ENCODE peak calls at places on chromosomes 1 and 21, in eight cellular contexts. One of them, this sample, is unnamed.

GRCh38 chr1:150415800-150416199 is 51.9 kb downstream of the RPRD2 start:
- DNase-seq in neuronal stem cell: no peak
- DNase-seq in IMR-90: no peak
- DNase-seq in cardiac muscle cell: no peak
- DNase-seq in lower lobe of right lung: no peak
- DNase-seq in astrocyte of the spinal cord: no peak
- DNase-seq in SJSA1: no peak
- DNase-seq in stomach: no peak
- DNase-seq in this sample: no peak

GRCh38 chr21:29834617-29835016 is 105.2 kb downstream of the GRIK1 start:
- DNase-seq in neuronal stem cell: no peak
- DNase-seq in IMR-90: no peak
- DNase-seq in cardiac muscle cell: no peak
- DNase-seq in lower lobe of right lung: no peak
- DNase-seq in astrocyte of the spinal cord: no peak
- DNase-seq in SJSA1: no peak
- DNase-seq in stomach: no peak
- DNase-seq in this sample: no peak

GRCh38 chr1:31712625-31713024 is 8.8 kb upstream of the COL16A1 start:
- DNase-seq in neuronal stem cell: no peak
- DNase-seq in IMR-90: peak; percentile 86
- DNase-seq in cardiac muscle cell: peak; percentile 49
- DNase-seq in lower lobe of right lung: no peak
- DNase-seq in astrocyte of the spinal cord: peak; percentile 81
- DNase-seq in SJSA1: peak; percentile 98
- DNase-seq in stomach: peak; percentile 73
- DNase-seq in this sample: no peak

GRCh38 chr21:45104560-45104959 is 30.2 kb downstream of the ADARB1 start:
- DNase-seq in neuronal stem cell: no peak
- DNase-seq in IMR-90: no peak
- DNase-seq in cardiac muscle cell: no peak
- DNase-seq in lower lobe of right lung: no peak
- DNase-seq in astrocyte of the spinal cord: no peak
- DNase-seq in SJSA1: peak; percentile 62
- DNase-seq in stomach: peak; percentile 78
- DNase-seq in this sample: no peak

GRCh38 chr1:10339815-10340214 is 59.0 kb upstream of the PGD start:
- DNase-seq in neuronal stem cell: peak; percentile 37
- DNase-seq in IMR-90: peak; percentile 62
- DNase-seq in cardiac muscle cell: peak; percentile 58
- DNase-seq in lower lobe of right lung: no peak
- DNase-seq in astrocyte of the spinal cord: peak; percentile 74
- DNase-seq in SJSA1: peak; percentile 58
- DNase-seq in stomach: peak; percentile 32
- DNase-seq in this sample: no peak

GRCh38 chr1:41878495-41878894 is 40.2 kb downstream of the HIVEP3 start:
- DNase-seq in neuronal stem cell: no peak
- DNase-seq in IMR-90: no peak
- DNase-seq in cardiac muscle cell: no peak
- DNase-seq in lower lobe of right lung: no peak
- DNase-seq in astrocyte of the spinal cord: no peak
- DNase-seq in SJSA1: no peak
- DNase-seq in stomach: no peak
- DNase-seq in this sample: no peak

GRCh38 chr1:225299624-225300023 is 128.2 kb downstream of the LBR start:
- DNase-seq in neuronal stem cell: no peak
- DNase-seq in IMR-90: peak; percentile 3
- DNase-seq in cardiac muscle cell: no peak
- DNase-seq in lower lobe of right lung: no peak
- DNase-seq in astrocyte of the spinal cord: peak; percentile 3
- DNase-seq in SJSA1: no peak
- DNase-seq in stomach: no peak
- DNase-seq in this sample: no peak

GRCh38 chr1:237799762-237800474 is 90.8 kb downstream of the ZP4 start:
- DNase-seq in neuronal stem cell: no peak
- DNase-seq in IMR-90: peak; percentile 4
- DNase-seq in cardiac muscle cell: peak; percentile 61
- DNase-seq in lower lobe of right lung: no peak
- DNase-seq in astrocyte of the spinal cord: no peak
- DNase-seq in SJSA1: peak; percentile 39
- DNase-seq in stomach: peak; percentile 77
- DNase-seq in this sample: peak; percentile 1

GRCh38 chr1:116825400-116825734 is 71.1 kb downstream of the CD2 start:
- DNase-seq in neuronal stem cell: no peak
- DNase-seq in IMR-90: no peak
- DNase-seq in cardiac muscle cell: peak; percentile 32
- DNase-seq in lower lobe of right lung: no peak
- DNase-seq in astrocyte of the spinal cord: no peak
- DNase-seq in SJSA1: no peak
- DNase-seq in stomach: no peak
- DNase-seq in this sample: no peak

GRCh38 chr1:177627148-177627910 is 342.5 kb downstream of the SEC16B start:
- DNase-seq in neuronal stem cell: no peak
- DNase-seq in IMR-90: no peak
- DNase-seq in cardiac muscle cell: no peak
- DNase-seq in lower lobe of right lung: no peak
- DNase-seq in astrocyte of the spinal cord: no peak
- DNase-seq in SJSA1: no peak
- DNase-seq in stomach: no peak
- DNase-seq in this sample: no peak

GRCh38 chr1:219834247-219834917 is 94.0 kb downstream of the SLC30A10 start:
- DNase-seq in neuronal stem cell: no peak
- DNase-seq in IMR-90: no peak
- DNase-seq in cardiac muscle cell: no peak
- DNase-seq in lower lobe of right lung: no peak
- DNase-seq in astrocyte of the spinal cord: no peak
- DNase-seq in SJSA1: no peak
- DNase-seq in stomach: no peak
- DNase-seq in this sample: no peak

GRCh38 chr1:108559215-108560142 is at the start of gene EEIG2:
- DNase-seq in neuronal stem cell: peak; percentile 83
- DNase-seq in IMR-90: peak; percentile 82
- DNase-seq in cardiac muscle cell: peak; percentile 89
- DNase-seq in lower lobe of right lung: peak; percentile 90
- DNase-seq in astrocyte of the spinal cord: peak; percentile 90
- DNase-seq in SJSA1: peak; percentile 89
- DNase-seq in stomach: peak; percentile 87
- DNase-seq in this sample: peak; percentile 83

GRCh38 chr1:108560143-108560429 is 186 bp downstream of the EEIG2 start:
- DNase-seq in neuronal stem cell: no peak
- DNase-seq in IMR-90: no peak
- DNase-seq in cardiac muscle cell: no peak
- DNase-seq in lower lobe of right lung: no peak
- DNase-seq in astrocyte of the spinal cord: no peak
- DNase-seq in SJSA1: no peak
- DNase-seq in stomach: no peak
- DNase-seq in this sample: no peak

GRCh38 chr1:108560430-108561144 is 687 bp downstream of the EEIG2 start:
- DNase-seq in neuronal stem cell: no peak
- DNase-seq in IMR-90: peak; percentile 51
- DNase-seq in cardiac muscle cell: peak; percentile 59
- DNase-seq in lower lobe of right lung: peak; percentile 61
- DNase-seq in astrocyte of the spinal cord: peak; percentile 67
- DNase-seq in SJSA1: peak; percentile 64
- DNase-seq in stomach: peak; percentile 44
- DNase-seq in this sample: peak; percentile 67

GRCh38 chr1:108561731-108562326 is 1.9 kb downstream of the EEIG2 start:
- DNase-seq in neuronal stem cell: no peak
- DNase-seq in IMR-90: no peak
- DNase-seq in cardiac muscle cell: peak; percentile 53
- DNase-seq in lower lobe of right lung: peak; percentile 88
- DNase-seq in astrocyte of the spinal cord: no peak
- DNase-seq in SJSA1: no peak
- DNase-seq in stomach: peak; percentile 74
- DNase-seq in this sample: peak; percentile 91

GRCh38 chr1:108561145-108561458 is 1.2 kb downstream of the EEIG2 start:
- DNase-seq in neuronal stem cell: no peak
- DNase-seq in IMR-90: no peak
- DNase-seq in cardiac muscle cell: no peak
- DNase-seq in lower lobe of right lung: no peak
- DNase-seq in astrocyte of the spinal cord: no peak
- DNase-seq in SJSA1: no peak
- DNase-seq in stomach: no peak
- DNase-seq in this sample: no peak
- H3K4me3 ChIP-seq in neuronal stem cell: peak overlapping the region; percentile 70
- H3K4me3 ChIP-seq in IMR-90: peak overlapping the region; percentile 82
- H3K4me3 ChIP-seq in cardiac muscle cell: peak overlapping the region; percentile 96
- H3K4me3 ChIP-seq in lower lobe of right lung: peak overlapping the region; percentile 74
- H3K4me3 ChIP-seq in astrocyte of the spinal cord: peak overlapping the region; percentile 75
- H3K4me3 ChIP-seq in SJSA1: peak overlapping the region; percentile 66
- H3K4me3 ChIP-seq in stomach: peak overlapping the region; percentile 61
- H3K4me3 ChIP-seq in this sample: peak overlapping the region; percentile 94

DNA sequence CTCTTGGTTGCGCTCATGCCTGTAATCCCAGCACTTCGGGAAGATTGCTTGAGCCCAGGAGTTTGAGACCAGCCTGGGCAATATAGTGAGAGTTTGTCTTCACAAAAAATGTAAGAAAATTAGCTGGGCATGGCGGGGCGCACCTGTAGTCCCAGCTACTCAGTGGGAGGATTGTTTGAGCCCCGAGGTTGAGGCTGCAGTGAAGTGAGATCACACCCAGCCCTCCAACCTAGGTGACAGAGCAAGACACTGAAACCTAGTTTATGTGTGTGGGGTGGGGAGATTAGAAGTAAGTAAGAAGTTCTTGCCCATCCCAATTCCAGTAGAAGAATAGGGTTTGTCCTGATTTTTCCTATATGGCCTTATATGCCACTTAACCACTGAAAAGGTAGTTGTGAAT is 2.0 kb downstream of the RPL5 start:
- DNase-seq in neuronal stem cell: no peak
- DNase-seq in IMR-90: no peak
- DNase-seq in cardiac muscle cell: no peak
- DNase-seq in lower lobe of right lung: no peak
- DNase-seq in astrocyte of the spinal cord: no peak
- DNase-seq in SJSA1: no peak
- DNase-seq in stomach: no peak
- DNase-seq in this sample: no peak
- H3K4me3 ChIP-seq in neuronal stem cell: peak overlapping the region; percentile 92
- H3K4me3 ChIP-seq in IMR-90: no peak overlapping the region
- H3K4me3 ChIP-seq in cardiac muscle cell: peak overlapping the region; percentile 95
- H3K4me3 ChIP-seq in lower lobe of right lung: peak overlapping the region; percentile 88
- H3K4me3 ChIP-seq in astrocyte of the spinal cord: peak overlapping the region; percentile 100
- H3K4me3 ChIP-seq in SJSA1: peak overlapping the region; percentile 92
- H3K4me3 ChIP-seq in stomach: peak overlapping the region; percentile 87
- H3K4me3 ChIP-seq in this sample: peak overlapping the region; percentile 96

GRCh38 chr1:246925997-246926626 is 5.6 kb downstream of the AHCTF1 start:
- DNase-seq in neuronal stem cell: no peak
- DNase-seq in IMR-90: no peak
- DNase-seq in cardiac muscle cell: no peak
- DNase-seq in lower lobe of right lung: no peak
- DNase-seq in astrocyte of the spinal cord: no peak
- DNase-seq in SJSA1: no peak
- DNase-seq in stomach: no peak
- DNase-seq in this sample: no peak
- H3K4me3 ChIP-seq in neuronal stem cell: no peak overlapping the region
- H3K4me3 ChIP-seq in IMR-90: no peak overlapping the region
- H3K4me3 ChIP-seq in cardiac muscle cell: no peak overlapping the region
- H3K4me3 ChIP-seq in lower lobe of right lung: no peak overlapping the region
- H3K4me3 ChIP-seq in astrocyte of the spinal cord: no peak overlapping the region
- H3K4me3 ChIP-seq in SJSA1: no peak overlapping the region
- H3K4me3 ChIP-seq in stomach: no peak overlapping the region
- H3K4me3 ChIP-seq in this sample: no peak overlapping the region

GRCh38 chr1:207025144-207025880 is 7.2 kb downstream of the C1orf116 start:
- DNase-seq in neuronal stem cell: no peak
- DNase-seq in IMR-90: peak; percentile 49
- DNase-seq in cardiac muscle cell: peak; percentile 57
- DNase-seq in lower lobe of right lung: peak; percentile 53
- DNase-seq in astrocyte of the spinal cord: peak; percentile 63
- DNase-seq in SJSA1: no peak
- DNase-seq in stomach: peak; percentile 72
- DNase-seq in this sample: no peak
- H3K4me3 ChIP-seq in neuronal stem cell: no peak overlapping the region
- H3K4me3 ChIP-seq in IMR-90: no peak overlapping the region
- H3K4me3 ChIP-seq in cardiac muscle cell: no peak overlapping the region
- H3K4me3 ChIP-seq in lower lobe of right lung: peak overlapping the region; percentile 17
- H3K4me3 ChIP-seq in astrocyte of the spinal cord: no peak overlapping the region
- H3K4me3 ChIP-seq in SJSA1: no peak overlapping the region
- H3K4me3 ChIP-seq in stomach: no peak overlapping the region
- H3K4me3 ChIP-seq in this sample: no peak overlapping the region

DNA sequence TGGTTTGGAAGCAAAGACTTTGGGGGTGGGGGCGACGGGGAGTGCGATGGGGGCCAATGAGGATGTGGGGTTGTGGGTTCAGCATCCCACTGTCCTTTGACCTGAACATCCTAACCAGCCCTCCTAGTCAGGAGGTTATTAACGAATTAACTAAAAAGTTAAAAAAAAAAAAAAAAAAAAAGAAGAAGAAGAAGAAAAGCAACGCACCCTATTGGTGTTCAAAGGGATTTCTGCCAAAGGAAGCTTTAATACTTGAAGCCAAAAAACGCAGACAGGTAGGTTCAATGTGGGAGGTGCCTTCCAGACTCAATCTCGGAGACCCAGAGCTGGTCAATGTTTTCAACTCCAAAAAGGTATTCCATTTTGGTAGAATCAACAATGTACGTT is 2.2 kb downstream of the CLIC6 start:
- DNase-seq in neuronal stem cell: no peak
- DNase-seq in IMR-90: no peak
- DNase-seq in cardiac muscle cell: no peak
- DNase-seq in lower lobe of right lung: no peak
- DNase-seq in astrocyte of the spinal cord: no peak
- DNase-seq in SJSA1: no peak
- DNase-seq in stomach: no peak
- DNase-seq in this sample: no peak
- H3K4me3 ChIP-seq in neuronal stem cell: no peak overlapping the region
- H3K4me3 ChIP-seq in IMR-90: no peak overlapping the region
- H3K4me3 ChIP-seq in cardiac muscle cell: no peak overlapping the region
- H3K4me3 ChIP-seq in lower lobe of right lung: peak overlapping the region; percentile 56
- H3K4me3 ChIP-seq in astrocyte of the spinal cord: no peak overlapping the region
- H3K4me3 ChIP-seq in SJSA1: peak overlapping the region; percentile 29
- H3K4me3 ChIP-seq in stomach: peak overlapping the region; percentile 69
- H3K4me3 ChIP-seq in this sample: no peak overlapping the region

GRCh38 chr1:100719490-100719889 is at the start of gene VCAM1:
- DNase-seq in neuronal stem cell: peak; percentile 55
- DNase-seq in IMR-90: peak; percentile 57
- DNase-seq in cardiac muscle cell: peak; percentile 88
- DNase-seq in lower lobe of right lung: no peak
- DNase-seq in astrocyte of the spinal cord: peak; percentile 43
- DNase-seq in SJSA1: peak; percentile 54
- DNase-seq in stomach: no peak
- DNase-seq in this sample: no peak
- H3K4me3 ChIP-seq in neuronal stem cell: no peak within 1 kb of the TSS
- H3K4me3 ChIP-seq in IMR-90: peak within 1 kb of the TSS; percentile 43
- H3K4me3 ChIP-seq in cardiac muscle cell: peak within 1 kb of the TSS; percentile 84
- H3K4me3 ChIP-seq in lower lobe of right lung: peak within 1 kb of the TSS; percentile 38
- H3K4me3 ChIP-seq in astrocyte of the spinal cord: peak within 1 kb of the TSS; percentile 25
- H3K4me3 ChIP-seq in SJSA1: peak within 1 kb of the TSS; percentile 20
- H3K4me3 ChIP-seq in stomach: peak within 1 kb of the TSS; percentile 28
- H3K4me3 ChIP-seq in this sample: no peak within 1 kb of the TSS

DNA sequence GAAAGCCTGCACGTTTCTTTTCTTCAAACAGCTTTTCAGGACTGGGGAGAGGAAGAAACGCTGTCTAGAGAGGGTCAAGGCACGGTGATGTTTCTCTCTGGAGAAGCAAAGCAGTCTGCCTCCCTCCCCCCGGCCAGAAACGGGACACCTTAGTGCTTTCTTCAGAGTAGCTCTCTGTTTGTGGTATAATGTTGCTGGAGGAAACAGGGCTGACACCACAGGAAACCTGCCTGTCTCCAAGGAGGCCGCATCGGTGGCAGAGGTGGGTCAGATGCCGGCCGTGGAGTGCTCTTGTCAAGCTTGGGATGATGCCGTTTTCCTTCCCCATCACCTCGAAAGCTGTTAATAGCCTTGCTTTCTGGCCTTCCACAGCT is 139.4 kb downstream of the DHRS3 start:
- DNase-seq in neuronal stem cell: no peak
- DNase-seq in IMR-90: no peak
- DNase-seq in cardiac muscle cell: no peak
- DNase-seq in lower lobe of right lung: no peak
- DNase-seq in astrocyte of the spinal cord: no peak
- DNase-seq in SJSA1: no peak
- DNase-seq in stomach: no peak
- DNase-seq in this sample: no peak
- H3K4me3 ChIP-seq in neuronal stem cell: no peak overlapping the region
- H3K4me3 ChIP-seq in IMR-90: no peak overlapping the region
- H3K4me3 ChIP-seq in cardiac muscle cell: no peak overlapping the region
- H3K4me3 ChIP-seq in lower lobe of right lung: no peak overlapping the region
- H3K4me3 ChIP-seq in astrocyte of the spinal cord: no peak overlapping the region
- H3K4me3 ChIP-seq in SJSA1: no peak overlapping the region
- H3K4me3 ChIP-seq in stomach: no peak overlapping the region
- H3K4me3 ChIP-seq in this sample: no peak overlapping the region

This sample was measured in CD4-positive, CD25-positive, alpha-beta regulatory T cell.